ENCODE peak calls at places on chromosomes 1 and 21, in four cellular contexts. One of them, this sample, is unnamed. For H3K9me3, the result is how much of the 10 kb centered on the place peaks cover.

GRCh38 chr1:6111991-6112689 is 66.5 kb downstream of the KCNAB2 start:
- DNase-seq in fibroblast of lung: no peak
- DNase-seq in HAP-1: no peak
- DNase-seq in heart left ventricle: no peak
- DNase-seq in this sample: no peak

GRCh38 chr1:27931184-27931583 is 3.6 kb upstream of the SMPDL3B start:
- DNase-seq in heart left ventricle: no peak
- DNase-seq in fibroblast of lung: no peak
- DNase-seq in HAP-1: no peak
- DNase-seq in this sample: no peak

GRCh38 chr1:190029441-190029840 is 448.2 kb downstream of the BRINP3 start:
- DNase-seq in HAP-1: no peak
- DNase-seq in fibroblast of lung: no peak
- DNase-seq in heart left ventricle: no peak
- DNase-seq in this sample: no peak

GRCh38 chr1:239735081-239735480 is 348.7 kb downstream of the CHRM3 start:
- DNase-seq in HAP-1: no peak
- DNase-seq in fibroblast of lung: no peak
- DNase-seq in heart left ventricle: no peak
- DNase-seq in this sample: no peak

GRCh38 chr1:188904201-188904600 is 1573.5 kb downstream of the BRINP3 start:
- DNase-seq in heart left ventricle: no peak
- DNase-seq in fibroblast of lung: no peak
- DNase-seq in HAP-1: no peak
- DNase-seq in this sample: no peak

GRCh38 chr1:38898653-38899230 is 17.4 kb upstream of the GJA9 start:
- DNase-seq in fibroblast of lung: no peak
- DNase-seq in heart left ventricle: no peak
- DNase-seq in HAP-1: no peak
- DNase-seq in this sample: no peak

GRCh38 chr1:201013991-201014815 is 9.3 kb downstream of the KIF21B start:
- DNase-seq in heart left ventricle: no peak
- DNase-seq in fibroblast of lung: no peak
- DNase-seq in HAP-1: no peak
- DNase-seq in this sample: no peak

GRCh38 chr21:38965910-38966504 is 160.3 kb downstream of the ETS2 start:
- DNase-seq in fibroblast of lung: peak
- DNase-seq in HAP-1: no peak
- DNase-seq in heart left ventricle: no peak
- DNase-seq in this sample: peak

GRCh38 chr1:53410100-53410541 is 49.1 kb upstream of the DMRTB1 start:
- DNase-seq in HAP-1: no peak
- DNase-seq in heart left ventricle: no peak
- DNase-seq in fibroblast of lung: no peak
- DNase-seq in this sample: no peak

GRCh38 chr1:244271909-244272308 is 179.8 kb downstream of the ADSS2 start:
- DNase-seq in fibroblast of lung: no peak
- DNase-seq in heart left ventricle: no peak
- DNase-seq in HAP-1: no peak
- DNase-seq in this sample: no peak

GRCh38 chr1:100053727-100054126 is 79.0 kb downstream of the SASS6 start:
- DNase-seq in HAP-1: no peak
- DNase-seq in heart left ventricle: no peak
- DNase-seq in fibroblast of lung: no peak
- DNase-seq in this sample: no peak

GRCh38 chr1:18735369-18735997 is 104.8 kb downstream of the PAX7 start:
- DNase-seq in heart left ventricle: no peak
- DNase-seq in HAP-1: no peak
- DNase-seq in fibroblast of lung: no peak
- DNase-seq in this sample: no peak

DNA sequence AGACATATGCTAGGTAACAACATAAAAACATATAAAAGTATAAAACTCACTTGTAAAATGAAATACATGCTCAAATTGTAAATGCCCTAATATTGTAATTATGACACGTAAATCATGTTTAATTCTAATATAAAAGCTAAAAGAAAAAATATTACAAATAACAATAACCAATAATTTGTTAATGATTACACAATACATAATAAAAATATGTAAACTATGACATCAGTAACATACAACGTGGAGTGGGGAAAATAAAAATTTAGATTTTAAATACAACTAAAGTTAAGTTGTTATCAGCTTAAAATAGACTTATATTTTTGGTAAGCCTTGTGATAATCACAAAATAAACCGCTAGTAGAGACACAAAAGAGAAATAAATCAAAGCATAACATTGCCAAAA is 376.4 kb downstream of the BRINP2 start:
- DNase-seq in fibroblast of lung: no peak
- DNase-seq in HAP-1: no peak
- DNase-seq in heart left ventricle: no peak
- DNase-seq in this sample: no peak
- H3K9me3 ChIP-seq in fibroblast of lung: under half
- H3K9me3 ChIP-seq in HAP-1: under half
- H3K9me3 ChIP-seq in heart left ventricle: under half
- H3K9me3 ChIP-seq in this sample: under half

DNA sequence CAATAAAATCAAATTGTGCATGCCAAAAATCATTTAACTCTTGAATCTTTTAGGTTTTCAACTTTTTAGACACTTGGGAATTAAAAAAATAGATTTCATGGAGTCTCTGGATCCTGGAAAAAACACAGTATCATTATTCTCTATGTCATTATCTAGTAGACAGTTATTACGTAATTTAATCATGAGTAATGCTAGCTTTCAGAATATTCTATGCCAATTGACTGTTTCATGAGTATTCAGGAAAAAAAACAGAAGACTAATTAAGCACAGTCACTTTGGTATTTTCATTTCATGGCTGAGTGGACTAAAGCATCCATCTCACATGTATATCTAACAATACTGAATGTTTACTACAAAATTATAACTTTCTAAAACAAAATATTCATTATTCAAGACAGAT is 44.0 kb downstream of the ODF2L start:
- DNase-seq in HAP-1: no peak
- DNase-seq in heart left ventricle: no peak
- DNase-seq in fibroblast of lung: no peak
- DNase-seq in this sample: no peak
- H3K9me3 ChIP-seq in HAP-1: under half
- H3K9me3 ChIP-seq in heart left ventricle: under half
- H3K9me3 ChIP-seq in fibroblast of lung: under half
- H3K9me3 ChIP-seq in this sample: under half

GRCh38 chr1:168101336-168101735 is 35.4 kb downstream of the GPR161 start:
- DNase-seq in fibroblast of lung: no peak
- DNase-seq in heart left ventricle: no peak
- DNase-seq in HAP-1: no peak
- DNase-seq in this sample: peak
- H3K9me3 ChIP-seq in fibroblast of lung: under half
- H3K9me3 ChIP-seq in heart left ventricle: under half
- H3K9me3 ChIP-seq in HAP-1: under half
- H3K9me3 ChIP-seq in this sample: under half

DNA sequence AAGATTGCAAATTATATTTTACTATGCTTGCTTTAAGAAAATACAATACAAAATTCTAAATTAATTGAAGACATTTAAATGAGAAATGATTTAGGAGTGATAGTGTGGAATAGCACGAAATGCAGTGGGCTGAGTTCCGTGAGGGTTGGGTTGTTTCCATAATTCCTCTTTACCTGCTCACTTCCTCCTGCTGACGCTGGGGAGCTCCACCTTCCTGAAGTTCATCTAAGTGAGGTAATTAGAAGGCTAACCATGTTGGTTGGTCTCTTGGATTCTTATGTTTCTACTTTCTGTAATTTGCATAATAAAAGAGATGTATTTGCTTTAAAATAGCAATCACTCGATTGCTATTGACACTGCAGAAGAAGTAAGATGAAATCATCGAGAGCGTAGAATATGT is 4.7 kb downstream of the OR14I1 start:
- DNase-seq in heart left ventricle: no peak
- DNase-seq in fibroblast of lung: no peak
- DNase-seq in HAP-1: no peak
- DNase-seq in this sample: no peak
- H3K9me3 ChIP-seq in heart left ventricle: under half
- H3K9me3 ChIP-seq in fibroblast of lung: under half
- H3K9me3 ChIP-seq in HAP-1: under half
- H3K9me3 ChIP-seq in this sample: under half

GRCh38 chr1:4057603-4058002 is 157.5 kb upstream of the C1orf174 start:
- DNase-seq in HAP-1: no peak
- DNase-seq in fibroblast of lung: no peak
- DNase-seq in heart left ventricle: no peak
- DNase-seq in this sample: no peak

GRCh38 chr1:4056989-4057388 is 156.9 kb upstream of the C1orf174 start:
- DNase-seq in HAP-1: no peak
- DNase-seq in heart left ventricle: no peak
- DNase-seq in fibroblast of lung: no peak
- DNase-seq in this sample: no peak

GRCh38 chr1:4058706-4059105 is 158.6 kb upstream of the C1orf174 start:
- DNase-seq in heart left ventricle: no peak
- DNase-seq in fibroblast of lung: no peak
- DNase-seq in HAP-1: no peak
- DNase-seq in this sample: no peak

GRCh38 chr1:4059270-4059669 is 159.2 kb upstream of the C1orf174 start:
- DNase-seq in HAP-1: no peak
- DNase-seq in heart left ventricle: no peak
- DNase-seq in fibroblast of lung: no peak
- DNase-seq in this sample: no peak

GRCh38 chr1:4058122-4058521 is 158.1 kb upstream of the C1orf174 start:
- DNase-seq in heart left ventricle: no peak
- DNase-seq in HAP-1: no peak
- DNase-seq in fibroblast of lung: no peak
- DNase-seq in this sample: no peak
- H3K9me3 ChIP-seq in heart left ventricle: under half
- H3K9me3 ChIP-seq in HAP-1: under half
- H3K9me3 ChIP-seq in fibroblast of lung: under half
- H3K9me3 ChIP-seq in this sample: under half